ENCODE peak calls at places on chromosomes 16 and 17, in nine cellular contexts. I is omental fat pad; R is NB4; G is WTC11; Q is AG09309; E is activated naive CD4-positive, alpha-beta T cell; N is Panc1; L is GM12865; F is dermis blood vessel endothelial cell. A is an unnamed sample.
A peak's percentile ranks its signal among the peaks of the same experiment; 100 is the strongest.

GRCh38 chr17:7944321-7944720 is 12.3 kb downstream of the CNTROB start:
- DNase-seq in E (no peak), F (no peak), Q (no peak), R (no peak), G (no peak), I (no peak), N (no peak), L (no peak), A (no peak)

GRCh38 chr17:82029391-82029790 is 2.1 kb upstream of the RAC3 start:
- DNase-seq in L (no peak), G (no peak), R (no peak), F (no peak), Q (no peak), I (no peak), N (no peak), E (no peak), A (no peak)

GRCh38 chr17:56141046-56141839 is 12.0 kb upstream of the ANKFN1 start:
- DNase-seq in N (no peak), I (no peak), F (no peak), L (no peak), G (no peak), Q (no peak), R (no peak), E (no peak), A (no peak)

GRCh38 chr17:14471052-14471451 is 170.2 kb downstream of the HS3ST3B1 start:
- DNase-seq in E (no peak), R (no peak), N (peak; percentile 30), Q (peak; percentile 45), L (no peak), I (no peak), G (no peak), F (no peak), A (no peak)

GRCh38 chr17:2854662-2855061 is 58.4 kb downstream of the RAP1GAP2 start:
- DNase-seq in F (no peak), G (no peak), Q (no peak), R (no peak), L (no peak), N (no peak), E (no peak), I (no peak), A (no peak)

GRCh38 chr17:57910462-57910861 is 44.8 kb downstream of the CUEDC1 start:
- DNase-seq in L (no peak), G (no peak), Q (no peak), F (no peak), I (no peak), N (no peak), R (no peak), E (no peak), A (no peak)

GRCh38 chr16:79928142-79928735 is 327.7 kb upstream of the MAF start:
- DNase-seq in Q (no peak), E (no peak), I (no peak), L (no peak), N (no peak), G (no peak), R (no peak), F (no peak), A (no peak)

GRCh38 chr17:46782250-46782953 is 36.1 kb downstream of the WNT3 start:
- DNase-seq in Q (no peak), R (peak; percentile 36), E (no peak), N (no peak), G (peak; percentile 75), L (peak; percentile 38), I (no peak), F (peak; percentile 73), A (no peak)

GRCh38 chr16:56836410-56836834 is 28.6 kb upstream of the SLC12A3 start:
- DNase-seq in F (no peak), N (no peak), Q (peak; percentile 31), R (no peak), G (no peak), E (no peak), L (no peak), I (no peak), A (no peak)

A was measured in central memory CD8-positive, alpha-beta T cell.